ENCODE peak calls at places on chromosomes 11 and 22, in seven cellular contexts. N is activated CD4-positive, alpha-beta T cell treated with anti-CD3 and anti-CD28 coated beads, Interleukin-2, amount 50 U/mL, for 1 hour; E is NCI-H510A; M is H54; Q is astrocyte of the hippocampus; D is mesothelial cell of epicardium; C is skeletal muscle cell. V is an unnamed sample.

GRCh38 chr11:2093575-2094353 is 45.4 kb downstream of the IGF2 start:
- DNase-seq in N (no peak), E (no peak), M (no peak), Q (no peak), D (no peak), C (no peak), V (peak; percentile 55)

GRCh38 chr22:22138915-22139314 is 105.7 kb upstream of the VPREB1 start:
- DNase-seq in N (no peak), E (no peak), M (no peak), Q (no peak), D (no peak), C (no peak), V (no peak)

GRCh38 chr22:27996529-27996925 is 77.5 kb upstream of the PITPNB start:
- DNase-seq in N (no peak), E (no peak), M (no peak), Q (no peak), D (no peak), C (no peak), V (no peak)

GRCh38 chr11:12746593-12747097 is 72.4 kb downstream of the TEAD1 start:
- DNase-seq in N (no peak), E (peak; percentile 75), M (peak; percentile 42), Q (peak; percentile 97), D (peak; percentile 90), C (peak; percentile 86), V (no peak)

GRCh38 chr11:18408558-18409242 is 3.4 kb upstream of the LDHC start:
- DNase-seq in N (no peak), E (no peak), M (no peak), Q (no peak), D (no peak), C (no peak), V (no peak)

GRCh38 chr11:2259466-2259830 is 10.9 kb downstream of the ASCL2 start:
- DNase-seq in N (no peak), E (no peak), M (no peak), Q (no peak), D (no peak), C (no peak), V (no peak)

GRCh38 chr11:2208691-2209369 is 37.2 kb upstream of the TH start:
- DNase-seq in N (no peak), E (peak; percentile 10), M (no peak), Q (no peak), D (peak; percentile 36), C (no peak), V (peak; percentile 21)

GRCh38 chr11:128310005-128310404 is 277.4 kb downstream of the ETS1 start:
- DNase-seq in N (no peak), E (no peak), M (no peak), Q (no peak), D (no peak), C (no peak), V (no peak)

GRCh38 chr11:15577519-15577918 is 462.8 kb downstream of the INSC start:
- DNase-seq in N (no peak), E (no peak), M (no peak), Q (no peak), D (no peak), C (no peak), V (no peak)

GRCh38 chr22:22579869-22580604 is 21.0 kb upstream of the PRAME start:
- DNase-seq in N (no peak), E (no peak), M (no peak), Q (no peak), D (no peak), C (no peak), V (no peak)

GRCh38 chr11:65366340-65366773 is 11.8 kb downstream of the TIGD3 start:
- DNase-seq in N (no peak), E (peak; percentile 45), M (no peak), Q (peak; percentile 82), D (no peak), C (peak; percentile 39), V (peak; percentile 59)

GRCh38 chr11:6320411-6321207 is at the start of gene CAVIN3:
- DNase-seq in N (no peak), E (no peak), M (no peak), Q (peak; percentile 83), D (peak; percentile 54), C (peak; percentile 66), V (peak; percentile 92)

GRCh38 chr11:130223291-130223971 is 63.8 kb downstream of the ST14 start:
- DNase-seq in N (no peak), E (no peak), M (no peak), Q (peak; percentile 53), D (no peak), C (no peak), V (no peak)

GRCh38 chr11:75432911-75433321 is at the start of gene KLHL35:
- DNase-seq in N (no peak), E (peak; percentile 75), M (no peak), Q (peak; percentile 41), D (no peak), C (no peak), V (no peak)

GRCh38 chr22:38943181-38943580 is 14.2 kb upstream of the APOBEC3A start:
- DNase-seq in N (no peak), E (no peak), M (no peak), Q (no peak), D (no peak), C (no peak), V (no peak)

GRCh38 chr11:19853901-19854300 is 141.3 kb downstream of the NAV2 start:
- DNase-seq in N (no peak), E (no peak), M (no peak), Q (peak; percentile 29), D (no peak), C (peak; percentile 18), V (no peak)

GRCh38 chr11:58574851-58575250 is 805 bp downstream of the LPXN start:
- DNase-seq in N (no peak), E (no peak), M (no peak), Q (peak; percentile 64), D (no peak), C (no peak), V (no peak)

GRCh38 chr11:48081151-48082010 is 101.0 kb downstream of the PTPRJ start:
- DNase-seq in N (peak; percentile 11), E (no peak), M (peak; percentile 87), Q (peak; percentile 96), D (no peak), C (no peak), V (peak; percentile 55)

GRCh38 chr11:62245271-62245753 is 3.3 kb downstream of the SCGB1D2 start:
- DNase-seq in N (no peak), E (no peak), M (no peak), Q (peak; percentile 70), D (peak; percentile 70), C (no peak), V (no peak)

GRCh38 chr11:119474682-119475596 is 52.0 kb upstream of the THY1 start:
- DNase-seq in N (peak; percentile 45), E (no peak), M (peak; percentile 76), Q (peak; percentile 87), D (peak; percentile 83), C (peak; percentile 10), V (peak; percentile 47)

GRCh38 chr22:25362215-25362882 is 142.9 kb downstream of the CRYBB2 start:
- DNase-seq in N (peak; percentile 68), E (no peak), M (no peak), Q (peak; percentile 78), D (peak; percentile 87), C (peak; percentile 0), V (no peak)

GRCh38 chr11:63839508-63840355 is 822 bp downstream of the MARK2 start:
- DNase-seq in N (peak; percentile 15), E (no peak), M (no peak), Q (peak; percentile 35), D (peak; percentile 49), C (no peak), V (peak; percentile 50)

GRCh38 chr11:74820763-74821162 is 72.1 kb downstream of the RNF169 start:
- DNase-seq in N (no peak), E (no peak), M (peak; percentile 54), Q (peak; percentile 89), D (no peak), C (peak; percentile 66), V (no peak)

GRCh38 chr11:94077568-94078293 is 50.9 kb upstream of the PANX1 start:
- DNase-seq in N (no peak), E (no peak), M (no peak), Q (no peak), D (no peak), C (no peak), V (no peak)

GRCh38 chr22:39013923-39014722 is at the start of gene APOBEC3C:
- DNase-seq in N (peak; percentile 58), E (peak; percentile 62), M (peak; percentile 50), Q (peak; percentile 87), D (peak; percentile 65), C (peak; percentile 70), V (peak; percentile 88)

GRCh38 chr11:61067782-61068181 is 34.5 kb upstream of the CD5 start:
- DNase-seq in N (no peak), E (no peak), M (no peak), Q (no peak), D (no peak), C (no peak), V (peak; percentile 15)

GRCh38 chr11:17463795-17464194 is 12.8 kb downstream of the ABCC8 start:
- DNase-seq in N (no peak), E (no peak), M (no peak), Q (no peak), D (no peak), C (no peak), V (no peak)

GRCh38 chr22:18031670-18032454 is 7.5 kb upstream of the MICAL3 start:
- DNase-seq in N (no peak), E (no peak), M (peak; percentile 67), Q (peak; percentile 96), D (no peak), C (peak; percentile 88), V (no peak)

GRCh38 chr11:62005231-62005661 is 37.8 kb upstream of the FTH1 start:
- DNase-seq in N (no peak), E (no peak), M (no peak), Q (peak; percentile 20), D (no peak), C (peak; percentile 25), V (no peak)

GRCh38 chr11:67126986-67127385 is 7.9 kb downstream of the KDM2A start:
- DNase-seq in N (no peak), E (no peak), M (no peak), Q (no peak), D (no peak), C (no peak), V (no peak)

GRCh38 chr11:123180574-123180973 is 14.5 kb downstream of the CLMP start:
- DNase-seq in N (no peak), E (no peak), M (no peak), Q (peak; percentile 61), D (no peak), C (no peak), V (no peak)

GRCh38 chr11:35061516-35062440 is 77.2 kb upstream of the CD44 start:
- DNase-seq in N (no peak), E (no peak), M (no peak), Q (no peak), D (no peak), C (no peak), V (no peak)

GRCh38 chr11:70205049-70205725 is 2.1 kb downstream of the FADD start:
- DNase-seq in N (no peak), E (no peak), M (no peak), Q (no peak), D (no peak), C (no peak), V (no peak)

GRCh38 chr11:12167098-12167999 is 57.0 kb downstream of the MICAL2 start:
- DNase-seq in N (no peak), E (peak; percentile 47), M (peak; percentile 43), Q (peak; percentile 80), D (no peak), C (peak; percentile 76), V (peak; percentile 27)

GRCh38 chr22:30435674-30436126 is 10.1 kb downstream of the MTFP1 start:
- DNase-seq in N (peak; percentile 82), E (no peak), M (no peak), Q (no peak), D (no peak), C (no peak), V (no peak)

GRCh38 chr11:133902506-133902905 is 54.3 kb downstream of the IGSF9B start:
- DNase-seq in N (no peak), E (no peak), M (no peak), Q (no peak), D (no peak), C (no peak), V (peak; percentile 6)

GRCh38 chr22:37896181-37896592 is 9.9 kb upstream of the MICALL1 start:
- DNase-seq in N (peak; percentile 30), E (no peak), M (no peak), Q (no peak), D (no peak), C (no peak), V (no peak)